ENCODE peak calls at places on chromosomes 5 and 9, in six cellular contexts. One of them, this sample, is unnamed.

GRCh38 chr9:128159073-128159783 is 837 bp upstream of the BBLN start:
- DNase-seq in HT-29: no peak
- DNase-seq in EH: no peak
- DNase-seq in activated gamma-delta T cell treated with Interleukin-2 at 50 U/mL for 16 hours: peak
- DNase-seq in posterior vena cava: no peak
- DNase-seq in D341Med: no peak
- DNase-seq in this sample: peak

GRCh38 chr9:130768265-130768664 is 66.8 kb upstream of the ABL1 start:
- DNase-seq in HT-29: no peak
- DNase-seq in activated gamma-delta T cell treated with Interleukin-2 at 50 U/mL for 16 hours: no peak
- DNase-seq in posterior vena cava: no peak
- DNase-seq in EH: peak
- DNase-seq in D341Med: no peak
- DNase-seq in this sample: no peak

GRCh38 chr5:104186100-104186499 is 623.5 kb upstream of the NUDT12 start:
- DNase-seq in activated gamma-delta T cell treated with Interleukin-2 at 50 U/mL for 16 hours: no peak
- DNase-seq in posterior vena cava: no peak
- DNase-seq in D341Med: no peak
- DNase-seq in HT-29: no peak
- DNase-seq in EH: no peak
- DNase-seq in this sample: no peak

GRCh38 chr5:110376281-110376916 is 350.1 kb downstream of the TMEM232 start:
- DNase-seq in HT-29: no peak
- DNase-seq in D341Med: no peak
- DNase-seq in posterior vena cava: no peak
- DNase-seq in activated gamma-delta T cell treated with Interleukin-2 at 50 U/mL for 16 hours: no peak
- DNase-seq in EH: peak
- DNase-seq in this sample: no peak

GRCh38 chr9:70868661-70869652 is 252.5 kb downstream of the TRPM3 start:
- DNase-seq in activated gamma-delta T cell treated with Interleukin-2 at 50 U/mL for 16 hours: no peak
- DNase-seq in posterior vena cava: no peak
- DNase-seq in D341Med: peak
- DNase-seq in HT-29: no peak
- DNase-seq in EH: peak
- DNase-seq in this sample: no peak

GRCh38 chr5:132257131-132258101 is at the start of gene PDLIM4:
- DNase-seq in EH: peak
- DNase-seq in D341Med: peak
- DNase-seq in posterior vena cava: no peak
- DNase-seq in HT-29: no peak
- DNase-seq in activated gamma-delta T cell treated with Interleukin-2 at 50 U/mL for 16 hours: no peak
- DNase-seq in this sample: no peak

GRCh38 chr5:37696190-37697021 is 143.4 kb downstream of the GDNF start:
- DNase-seq in HT-29: peak
- DNase-seq in D341Med: no peak
- DNase-seq in posterior vena cava: no peak
- DNase-seq in EH: peak
- DNase-seq in activated gamma-delta T cell treated with Interleukin-2 at 50 U/mL for 16 hours: no peak
- DNase-seq in this sample: peak

GRCh38 chr9:4640027-4640426 is 22.1 kb upstream of the PLPP6 start:
- DNase-seq in posterior vena cava: no peak
- DNase-seq in D341Med: peak
- DNase-seq in activated gamma-delta T cell treated with Interleukin-2 at 50 U/mL for 16 hours: peak
- DNase-seq in HT-29: peak
- DNase-seq in EH: peak
- DNase-seq in this sample: peak

GRCh38 chr9:137458194-137459146 is 664 bp downstream of the NSMF start:
- DNase-seq in posterior vena cava: peak
- DNase-seq in EH: peak
- DNase-seq in activated gamma-delta T cell treated with Interleukin-2 at 50 U/mL for 16 hours: no peak
- DNase-seq in HT-29: no peak
- DNase-seq in D341Med: peak
- DNase-seq in this sample: no peak

GRCh38 chr5:60960591-60960990 is 15.6 kb downstream of the NDUFAF2 start:
- DNase-seq in D341Med: no peak
- DNase-seq in activated gamma-delta T cell treated with Interleukin-2 at 50 U/mL for 16 hours: no peak
- DNase-seq in posterior vena cava: no peak
- DNase-seq in EH: peak
- DNase-seq in HT-29: peak
- DNase-seq in this sample: no peak

GRCh38 chr9:93290495-93291434 is 106.8 kb downstream of the WNK2 start:
- DNase-seq in activated gamma-delta T cell treated with Interleukin-2 at 50 U/mL for 16 hours: no peak
- DNase-seq in HT-29: no peak
- DNase-seq in EH: no peak
- DNase-seq in D341Med: peak
- DNase-seq in posterior vena cava: no peak
- DNase-seq in this sample: no peak

GRCh38 chr5:32713396-32714381 is 2.6 kb downstream of the NPR3 start:
- DNase-seq in EH: peak
- DNase-seq in D341Med: no peak
- DNase-seq in posterior vena cava: peak
- DNase-seq in HT-29: no peak
- DNase-seq in activated gamma-delta T cell treated with Interleukin-2 at 50 U/mL for 16 hours: no peak
- DNase-seq in this sample: no peak

GRCh38 chr5:129271309-129271708 is 176.8 kb downstream of the ISOC1 start:
- DNase-seq in activated gamma-delta T cell treated with Interleukin-2 at 50 U/mL for 16 hours: no peak
- DNase-seq in EH: no peak
- DNase-seq in posterior vena cava: no peak
- DNase-seq in D341Med: peak
- DNase-seq in HT-29: peak
- DNase-seq in this sample: peak

GRCh38 chr5:8857051-8857450 is 688.8 kb downstream of the SEMA5A start:
- DNase-seq in EH: peak
- DNase-seq in HT-29: no peak
- DNase-seq in D341Med: no peak
- DNase-seq in activated gamma-delta T cell treated with Interleukin-2 at 50 U/mL for 16 hours: no peak
- DNase-seq in posterior vena cava: no peak
- DNase-seq in this sample: no peak

GRCh38 chr5:32076699-32077695 is 97.1 kb downstream of the GOLPH3 start:
- DNase-seq in D341Med: peak
- DNase-seq in posterior vena cava: no peak
- DNase-seq in HT-29: peak
- DNase-seq in activated gamma-delta T cell treated with Interleukin-2 at 50 U/mL for 16 hours: peak
- DNase-seq in EH: peak
- DNase-seq in this sample: peak

GRCh38 chr9:137431416-137431931 is 8.3 kb downstream of the NOXA1 start:
- DNase-seq in activated gamma-delta T cell treated with Interleukin-2 at 50 U/mL for 16 hours: no peak
- DNase-seq in posterior vena cava: peak
- DNase-seq in D341Med: no peak
- DNase-seq in HT-29: no peak
- DNase-seq in EH: no peak
- DNase-seq in this sample: no peak

GRCh38 chr9:111896942-111897830 is 572 bp downstream of the UGCG start:
- DNase-seq in activated gamma-delta T cell treated with Interleukin-2 at 50 U/mL for 16 hours: peak
- DNase-seq in D341Med: peak
- DNase-seq in EH: peak
- DNase-seq in HT-29: no peak
- DNase-seq in posterior vena cava: peak
- DNase-seq in this sample: peak

GRCh38 chr9:79149585-79149984 is 422.2 kb upstream of the TLE4 start:
- DNase-seq in HT-29: no peak
- DNase-seq in D341Med: no peak
- DNase-seq in EH: no peak
- DNase-seq in activated gamma-delta T cell treated with Interleukin-2 at 50 U/mL for 16 hours: no peak
- DNase-seq in posterior vena cava: no peak
- DNase-seq in this sample: no peak

GRCh38 chr9:7058539-7058938 is 300.8 kb downstream of the KDM4C start:
- DNase-seq in activated gamma-delta T cell treated with Interleukin-2 at 50 U/mL for 16 hours: no peak
- DNase-seq in EH: peak
- DNase-seq in posterior vena cava: no peak
- DNase-seq in HT-29: no peak
- DNase-seq in D341Med: no peak
- DNase-seq in this sample: no peak

GRCh38 chr5:127599321-127599720 is 49.6 kb upstream of the CTXN3 start:
- DNase-seq in activated gamma-delta T cell treated with Interleukin-2 at 50 U/mL for 16 hours: no peak
- DNase-seq in D341Med: no peak
- DNase-seq in HT-29: no peak
- DNase-seq in posterior vena cava: no peak
- DNase-seq in EH: no peak
- DNase-seq in this sample: no peak

GRCh38 chr9:125750656-125751035 is 3.5 kb downstream of the PBX3 start:
- DNase-seq in posterior vena cava: no peak
- DNase-seq in HT-29: no peak
- DNase-seq in EH: peak
- DNase-seq in D341Med: no peak
- DNase-seq in activated gamma-delta T cell treated with Interleukin-2 at 50 U/mL for 16 hours: no peak
- DNase-seq in this sample: no peak

GRCh38 chr5:144598451-144599068 is 427.9 kb downstream of the KCTD16 start:
- DNase-seq in HT-29: no peak
- DNase-seq in activated gamma-delta T cell treated with Interleukin-2 at 50 U/mL for 16 hours: no peak
- DNase-seq in posterior vena cava: no peak
- DNase-seq in EH: peak
- DNase-seq in D341Med: no peak
- DNase-seq in this sample: no peak

GRCh38 chr5:17180330-17180843 is 37.0 kb upstream of the BASP1 start:
- DNase-seq in D341Med: no peak
- DNase-seq in EH: peak
- DNase-seq in activated gamma-delta T cell treated with Interleukin-2 at 50 U/mL for 16 hours: no peak
- DNase-seq in posterior vena cava: no peak
- DNase-seq in HT-29: no peak
- DNase-seq in this sample: no peak

GRCh38 chr9:75636427-75637045 is 253.9 kb upstream of the PCSK5 start:
- DNase-seq in D341Med: no peak
- DNase-seq in EH: no peak
- DNase-seq in HT-29: no peak
- DNase-seq in posterior vena cava: no peak
- DNase-seq in activated gamma-delta T cell treated with Interleukin-2 at 50 U/mL for 16 hours: no peak
- DNase-seq in this sample: no peak

GRCh38 chr5:108303611-108304010 is 78.3 kb downstream of the FBXL17 start:
- DNase-seq in posterior vena cava: no peak
- DNase-seq in activated gamma-delta T cell treated with Interleukin-2 at 50 U/mL for 16 hours: no peak
- DNase-seq in HT-29: no peak
- DNase-seq in EH: no peak
- DNase-seq in D341Med: no peak
- DNase-seq in this sample: no peak

GRCh38 chr9:91741529-91741928 is 208.5 kb downstream of the ROR2 start:
- DNase-seq in posterior vena cava: no peak
- DNase-seq in activated gamma-delta T cell treated with Interleukin-2 at 50 U/mL for 16 hours: no peak
- DNase-seq in D341Med: no peak
- DNase-seq in EH: peak
- DNase-seq in HT-29: no peak
- DNase-seq in this sample: no peak

GRCh38 chr9:125508261-125508660 is 198.7 kb downstream of the MAPKAP1 start:
- DNase-seq in posterior vena cava: no peak
- DNase-seq in activated gamma-delta T cell treated with Interleukin-2 at 50 U/mL for 16 hours: no peak
- DNase-seq in D341Med: no peak
- DNase-seq in HT-29: no peak
- DNase-seq in EH: no peak
- DNase-seq in this sample: no peak

GRCh38 chr9:100222674-100223073 is 123.6 kb downstream of the INVS start:
- DNase-seq in HT-29: peak
- DNase-seq in D341Med: peak
- DNase-seq in posterior vena cava: no peak
- DNase-seq in EH: peak
- DNase-seq in activated gamma-delta T cell treated with Interleukin-2 at 50 U/mL for 16 hours: no peak
- DNase-seq in this sample: peak

GRCh38 chr9:86703346-86703745 is 244.0 kb downstream of the GAS1 start:
- DNase-seq in EH: no peak
- DNase-seq in HT-29: no peak
- DNase-seq in D341Med: no peak
- DNase-seq in posterior vena cava: no peak
- DNase-seq in activated gamma-delta T cell treated with Interleukin-2 at 50 U/mL for 16 hours: no peak
- DNase-seq in this sample: no peak

GRCh38 chr9:87342743-87343142 is 154.9 kb upstream of the DAPK1 start:
- DNase-seq in HT-29: no peak
- DNase-seq in posterior vena cava: peak
- DNase-seq in activated gamma-delta T cell treated with Interleukin-2 at 50 U/mL for 16 hours: no peak
- DNase-seq in EH: peak
- DNase-seq in D341Med: no peak
- DNase-seq in this sample: no peak

GRCh38 chr5:68180286-68181038 is 35.1 kb upstream of the PIK3R1 start:
- DNase-seq in posterior vena cava: no peak
- DNase-seq in HT-29: no peak
- DNase-seq in EH: no peak
- DNase-seq in activated gamma-delta T cell treated with Interleukin-2 at 50 U/mL for 16 hours: no peak
- DNase-seq in D341Med: no peak
- DNase-seq in this sample: no peak

GRCh38 chr9:70411930-70412677 is 2.4 kb downstream of the KLF9 start:
- DNase-seq in activated gamma-delta T cell treated with Interleukin-2 at 50 U/mL for 16 hours: peak
- DNase-seq in D341Med: peak
- DNase-seq in HT-29: peak
- DNase-seq in posterior vena cava: peak
- DNase-seq in EH: peak
- DNase-seq in this sample: peak

GRCh38 chr5:76524872-76525271 is 98.3 kb downstream of the F2RL2 start:
- DNase-seq in posterior vena cava: no peak
- DNase-seq in EH: no peak
- DNase-seq in HT-29: no peak
- DNase-seq in activated gamma-delta T cell treated with Interleukin-2 at 50 U/mL for 16 hours: no peak
- DNase-seq in D341Med: peak
- DNase-seq in this sample: no peak

GRCh38 chr5:132877938-132878337 is 4.5 kb downstream of the LEAP2 start:
- DNase-seq in activated gamma-delta T cell treated with Interleukin-2 at 50 U/mL for 16 hours: no peak
- DNase-seq in EH: peak
- DNase-seq in HT-29: peak
- DNase-seq in posterior vena cava: no peak
- DNase-seq in D341Med: no peak
- DNase-seq in this sample: no peak

GRCh38 chr5:33601881-33602280 is 161.1 kb downstream of the TARS1 start:
- DNase-seq in activated gamma-delta T cell treated with Interleukin-2 at 50 U/mL for 16 hours: no peak
- DNase-seq in posterior vena cava: no peak
- DNase-seq in HT-29: no peak
- DNase-seq in D341Med: no peak
- DNase-seq in EH: no peak
- DNase-seq in this sample: no peak

GRCh38 chr5:173973614-173973969 is 15.4 kb upstream of the C5orf47 start:
- DNase-seq in posterior vena cava: no peak
- DNase-seq in D341Med: no peak
- DNase-seq in HT-29: no peak
- DNase-seq in EH: no peak
- DNase-seq in activated gamma-delta T cell treated with Interleukin-2 at 50 U/mL for 16 hours: no peak
- DNase-seq in this sample: peak

GRCh38 chr9:70954126-70954525 is 167.3 kb downstream of the TRPM3 start:
- DNase-seq in D341Med: no peak
- DNase-seq in posterior vena cava: no peak
- DNase-seq in HT-29: peak
- DNase-seq in activated gamma-delta T cell treated with Interleukin-2 at 50 U/mL for 16 hours: no peak
- DNase-seq in EH: peak
- DNase-seq in this sample: peak

This sample was measured in SW480.